ENCODE peak calls at places on chromosomes 2 and 18, in seven cellular contexts. One of them, this sample, is unnamed. For H3K4me1, the result is how much of the 10 kb centered on the place peaks cover.

GRCh38 chr2:37711308-37711731 is 39.9 kb upstream of the CDC42EP3 start:
- DNase-seq in adrenal gland: no peak
- DNase-seq in foreskin keratinocyte: peak
- DNase-seq in H9: peak
- DNase-seq in cardiac muscle cell: no peak
- DNase-seq in tibial artery: no peak
- DNase-seq in ascending aorta: no peak
- DNase-seq in this sample: no peak

GRCh38 chr2:169664978-169665930 is 29.0 kb downstream of the CFAP210 start:
- DNase-seq in tibial artery: no peak
- DNase-seq in H9: no peak
- DNase-seq in foreskin keratinocyte: no peak
- DNase-seq in ascending aorta: no peak
- DNase-seq in adrenal gland: no peak
- DNase-seq in cardiac muscle cell: no peak
- DNase-seq in this sample: no peak

GRCh38 chr18:21896732-21897336 is 156.2 kb downstream of the MIB1 start:
- DNase-seq in cardiac muscle cell: no peak
- DNase-seq in ascending aorta: no peak
- DNase-seq in foreskin keratinocyte: no peak
- DNase-seq in adrenal gland: no peak
- DNase-seq in tibial artery: no peak
- DNase-seq in H9: peak
- DNase-seq in this sample: no peak

GRCh38 chr18:51463483-51464136 is 266.1 kb upstream of the MEX3C start:
- DNase-seq in tibial artery: no peak
- DNase-seq in adrenal gland: no peak
- DNase-seq in cardiac muscle cell: no peak
- DNase-seq in ascending aorta: no peak
- DNase-seq in foreskin keratinocyte: no peak
- DNase-seq in H9: no peak
- DNase-seq in this sample: no peak

GRCh38 chr2:68719912-68720311 is 14.7 kb upstream of the ARHGAP25 start:
- DNase-seq in H9: no peak
- DNase-seq in adrenal gland: no peak
- DNase-seq in ascending aorta: no peak
- DNase-seq in foreskin keratinocyte: no peak
- DNase-seq in cardiac muscle cell: no peak
- DNase-seq in tibial artery: no peak
- DNase-seq in this sample: no peak

GRCh38 chr2:199684832-199685231 is 166.2 kb downstream of the FTCDNL1 start:
- DNase-seq in adrenal gland: no peak
- DNase-seq in cardiac muscle cell: no peak
- DNase-seq in foreskin keratinocyte: no peak
- DNase-seq in ascending aorta: no peak
- DNase-seq in H9: no peak
- DNase-seq in tibial artery: no peak
- DNase-seq in this sample: no peak

GRCh38 chr2:68251855-68252406 is 401 bp downstream of the PPP3R1 start:
- DNase-seq in tibial artery: peak
- DNase-seq in H9: peak
- DNase-seq in cardiac muscle cell: peak
- DNase-seq in adrenal gland: peak
- DNase-seq in ascending aorta: peak
- DNase-seq in foreskin keratinocyte: no peak
- DNase-seq in this sample: peak

GRCh38 chr2:3124921-3125760 is 252.5 kb downstream of the EIPR1 start:
- DNase-seq in ascending aorta: no peak
- DNase-seq in H9: no peak
- DNase-seq in tibial artery: no peak
- DNase-seq in foreskin keratinocyte: no peak
- DNase-seq in adrenal gland: no peak
- DNase-seq in cardiac muscle cell: no peak
- DNase-seq in this sample: no peak

GRCh38 chr2:66665124-66665984 is 230.4 kb downstream of the MEIS1 start:
- DNase-seq in H9: no peak
- DNase-seq in ascending aorta: no peak
- DNase-seq in adrenal gland: no peak
- DNase-seq in foreskin keratinocyte: peak
- DNase-seq in tibial artery: no peak
- DNase-seq in cardiac muscle cell: no peak
- DNase-seq in this sample: no peak

GRCh38 chr2:130251865-130252620 is 53.8 kb upstream of the TUBA3E start:
- DNase-seq in adrenal gland: no peak
- DNase-seq in cardiac muscle cell: no peak
- DNase-seq in foreskin keratinocyte: no peak
- DNase-seq in ascending aorta: no peak
- DNase-seq in tibial artery: no peak
- DNase-seq in H9: peak
- DNase-seq in this sample: no peak

GRCh38 chr2:120890566-120891360 is 155.1 kb downstream of the GLI2 start:
- DNase-seq in cardiac muscle cell: no peak
- DNase-seq in foreskin keratinocyte: no peak
- DNase-seq in ascending aorta: no peak
- DNase-seq in H9: no peak
- DNase-seq in adrenal gland: no peak
- DNase-seq in tibial artery: no peak
- DNase-seq in this sample: no peak

GRCh38 chr2:219245899-219246230 is 586 bp downstream of the STK16 start:
- DNase-seq in adrenal gland: peak
- DNase-seq in tibial artery: no peak
- DNase-seq in ascending aorta: no peak
- DNase-seq in H9: no peak
- DNase-seq in foreskin keratinocyte: no peak
- DNase-seq in cardiac muscle cell: no peak
- DNase-seq in this sample: no peak

GRCh38 chr2:24721470-24721869 is 71.7 kb downstream of the PTRHD1 start:
- DNase-seq in cardiac muscle cell: no peak
- DNase-seq in adrenal gland: peak
- DNase-seq in ascending aorta: peak
- DNase-seq in foreskin keratinocyte: peak
- DNase-seq in H9: no peak
- DNase-seq in tibial artery: peak
- DNase-seq in this sample: peak

GRCh38 chr18:30787410-30787809 is 255.1 kb downstream of the DSC3 start:
- DNase-seq in H9: no peak
- DNase-seq in tibial artery: no peak
- DNase-seq in cardiac muscle cell: no peak
- DNase-seq in ascending aorta: no peak
- DNase-seq in adrenal gland: no peak
- DNase-seq in foreskin keratinocyte: no peak
- DNase-seq in this sample: no peak

GRCh38 chr2:45256867-45257641 is 247.8 kb upstream of the SIX2 start:
- DNase-seq in ascending aorta: no peak
- DNase-seq in H9: peak
- DNase-seq in tibial artery: no peak
- DNase-seq in cardiac muscle cell: no peak
- DNase-seq in foreskin keratinocyte: no peak
- DNase-seq in adrenal gland: no peak
- DNase-seq in this sample: no peak

GRCh38 chr2:45257820-45258219 is 248.6 kb upstream of the SIX2 start:
- DNase-seq in H9: no peak
- DNase-seq in tibial artery: no peak
- DNase-seq in adrenal gland: no peak
- DNase-seq in ascending aorta: no peak
- DNase-seq in cardiac muscle cell: no peak
- DNase-seq in foreskin keratinocyte: no peak
- DNase-seq in this sample: no peak

GRCh38 chr2:45259547-45260160 is 250.4 kb upstream of the SIX2 start:
- DNase-seq in H9: no peak
- DNase-seq in foreskin keratinocyte: no peak
- DNase-seq in tibial artery: no peak
- DNase-seq in ascending aorta: no peak
- DNase-seq in cardiac muscle cell: no peak
- DNase-seq in adrenal gland: no peak
- DNase-seq in this sample: peak

GRCh38 chr2:45259144-45259543 is 249.9 kb upstream of the SIX2 start:
- DNase-seq in H9: no peak
- DNase-seq in foreskin keratinocyte: no peak
- DNase-seq in cardiac muscle cell: no peak
- DNase-seq in tibial artery: no peak
- DNase-seq in ascending aorta: no peak
- DNase-seq in adrenal gland: no peak
- DNase-seq in this sample: peak

DNA sequence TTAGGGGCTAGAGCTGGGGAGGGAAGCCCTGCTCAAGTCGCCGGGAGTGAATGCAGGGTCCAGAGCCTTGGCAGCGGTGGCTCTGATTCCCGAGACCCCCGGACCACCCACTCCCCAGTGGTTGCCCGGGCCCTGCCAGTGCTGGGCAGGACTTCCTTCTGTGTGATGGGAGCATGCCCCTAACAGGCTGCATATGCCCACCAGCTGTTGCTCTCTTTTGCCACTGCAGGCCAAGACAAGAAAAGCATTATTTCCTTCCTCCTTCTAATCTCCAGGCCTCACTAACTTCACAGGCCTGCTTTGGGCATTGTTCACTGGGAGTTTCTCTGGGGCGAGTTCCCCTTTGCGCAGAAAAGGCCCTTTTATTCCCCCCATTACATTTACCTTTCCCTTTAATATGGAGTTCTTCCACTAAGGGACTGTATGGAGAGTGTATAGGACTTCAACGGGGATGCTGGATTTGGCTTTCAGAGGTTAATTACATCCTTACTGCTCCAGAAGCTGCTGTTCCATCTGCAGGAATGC is 249.1 kb upstream of the SIX2 start:
- DNase-seq in H9: no peak
- DNase-seq in ascending aorta: no peak
- DNase-seq in cardiac muscle cell: no peak
- DNase-seq in foreskin keratinocyte: no peak
- DNase-seq in tibial artery: no peak
- DNase-seq in adrenal gland: no peak
- DNase-seq in this sample: no peak
- H3K4me1 ChIP-seq in H9: under half
- H3K4me1 ChIP-seq in ascending aorta: under half
- H3K4me1 ChIP-seq in cardiac muscle cell: under half
- H3K4me1 ChIP-seq in foreskin keratinocyte: under half
- H3K4me1 ChIP-seq in tibial artery: half or more
- H3K4me1 ChIP-seq in adrenal gland: under half
- H3K4me1 ChIP-seq in this sample: under half

DNA sequence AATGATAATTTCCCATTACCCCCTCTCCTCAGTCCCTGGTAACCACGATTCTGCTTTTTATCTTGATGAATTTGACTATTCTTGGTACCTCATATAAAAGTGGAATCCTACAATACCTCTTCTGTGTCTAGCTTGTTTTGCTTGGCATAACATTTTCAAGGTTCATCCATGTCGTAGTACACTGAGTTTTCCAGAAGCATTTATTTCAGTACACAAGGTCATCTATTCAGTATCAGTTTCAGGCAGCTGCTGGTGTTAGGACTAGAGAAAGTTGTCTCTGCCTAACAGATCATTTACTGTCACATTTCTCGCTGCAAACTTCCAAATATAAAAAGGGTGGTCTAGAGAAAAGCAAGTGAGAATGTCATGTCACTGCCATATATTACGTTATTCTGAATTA is 35.8 kb downstream of the CDK15 start:
- DNase-seq in cardiac muscle cell: no peak
- DNase-seq in adrenal gland: no peak
- DNase-seq in ascending aorta: no peak
- DNase-seq in tibial artery: no peak
- DNase-seq in H9: no peak
- DNase-seq in foreskin keratinocyte: no peak
- DNase-seq in this sample: no peak
- H3K4me1 ChIP-seq in cardiac muscle cell: under half
- H3K4me1 ChIP-seq in adrenal gland: under half
- H3K4me1 ChIP-seq in ascending aorta: under half
- H3K4me1 ChIP-seq in tibial artery: under half
- H3K4me1 ChIP-seq in H9: under half
- H3K4me1 ChIP-seq in foreskin keratinocyte: under half
- H3K4me1 ChIP-seq in this sample: under half

GRCh38 chr2:119428488-119429224 is 3.0 kb upstream of the TMEM37 start:
- DNase-seq in tibial artery: peak
- DNase-seq in cardiac muscle cell: peak
- DNase-seq in adrenal gland: peak
- DNase-seq in foreskin keratinocyte: no peak
- DNase-seq in H9: peak
- DNase-seq in ascending aorta: peak
- DNase-seq in this sample: no peak

GRCh38 chr2:119426396-119426675 is 5.3 kb upstream of the TMEM37 start:
- DNase-seq in H9: no peak
- DNase-seq in foreskin keratinocyte: no peak
- DNase-seq in ascending aorta: no peak
- DNase-seq in cardiac muscle cell: no peak
- DNase-seq in adrenal gland: no peak
- DNase-seq in tibial artery: no peak
- DNase-seq in this sample: no peak

GRCh38 chr2:119425620-119426395 is 5.8 kb upstream of the TMEM37 start:
- DNase-seq in tibial artery: no peak
- DNase-seq in adrenal gland: no peak
- DNase-seq in ascending aorta: peak
- DNase-seq in cardiac muscle cell: no peak
- DNase-seq in H9: peak
- DNase-seq in foreskin keratinocyte: no peak
- DNase-seq in this sample: no peak

GRCh38 chr2:119427756-119428155 is 3.9 kb upstream of the TMEM37 start:
- DNase-seq in adrenal gland: no peak
- DNase-seq in ascending aorta: peak
- DNase-seq in foreskin keratinocyte: no peak
- DNase-seq in tibial artery: no peak
- DNase-seq in H9: peak
- DNase-seq in cardiac muscle cell: no peak
- DNase-seq in this sample: no peak

GRCh38 chr2:119426801-119427395 is 4.8 kb upstream of the TMEM37 start:
- DNase-seq in adrenal gland: peak
- DNase-seq in foreskin keratinocyte: no peak
- DNase-seq in tibial artery: peak
- DNase-seq in H9: peak
- DNase-seq in ascending aorta: peak
- DNase-seq in cardiac muscle cell: no peak
- DNase-seq in this sample: peak
- H3K4me1 ChIP-seq in adrenal gland: half or more
- H3K4me1 ChIP-seq in foreskin keratinocyte: under half
- H3K4me1 ChIP-seq in tibial artery: under half
- H3K4me1 ChIP-seq in H9: under half
- H3K4me1 ChIP-seq in ascending aorta: under half
- H3K4me1 ChIP-seq in cardiac muscle cell: under half
- H3K4me1 ChIP-seq in this sample: half or more

GRCh38 chr2:100881629-100882028 is 61.7 kb downstream of the NPAS2 start:
- DNase-seq in cardiac muscle cell: no peak
- DNase-seq in adrenal gland: no peak
- DNase-seq in H9: no peak
- DNase-seq in tibial artery: no peak
- DNase-seq in foreskin keratinocyte: no peak
- DNase-seq in ascending aorta: no peak
- DNase-seq in this sample: no peak

GRCh38 chr2:100878000-100878786 is 58.3 kb downstream of the NPAS2 start:
- DNase-seq in tibial artery: no peak
- DNase-seq in ascending aorta: peak
- DNase-seq in H9: no peak
- DNase-seq in cardiac muscle cell: peak
- DNase-seq in foreskin keratinocyte: no peak
- DNase-seq in adrenal gland: peak
- DNase-seq in this sample: peak

GRCh38 chr2:100877555-100877954 is 57.6 kb downstream of the NPAS2 start:
- DNase-seq in ascending aorta: no peak
- DNase-seq in foreskin keratinocyte: no peak
- DNase-seq in H9: no peak
- DNase-seq in adrenal gland: no peak
- DNase-seq in tibial artery: no peak
- DNase-seq in cardiac muscle cell: no peak
- DNase-seq in this sample: no peak

GRCh38 chr2:100880730-100881129 is 60.8 kb downstream of the NPAS2 start:
- DNase-seq in cardiac muscle cell: no peak
- DNase-seq in foreskin keratinocyte: no peak
- DNase-seq in tibial artery: no peak
- DNase-seq in adrenal gland: no peak
- DNase-seq in H9: no peak
- DNase-seq in ascending aorta: no peak
- DNase-seq in this sample: no peak

GRCh38 chr2:100879296-100879695 is 59.4 kb downstream of the NPAS2 start:
- DNase-seq in foreskin keratinocyte: no peak
- DNase-seq in adrenal gland: no peak
- DNase-seq in cardiac muscle cell: no peak
- DNase-seq in ascending aorta: no peak
- DNase-seq in H9: no peak
- DNase-seq in tibial artery: no peak
- DNase-seq in this sample: no peak
- H3K4me1 ChIP-seq in foreskin keratinocyte: under half
- H3K4me1 ChIP-seq in adrenal gland: under half
- H3K4me1 ChIP-seq in cardiac muscle cell: under half
- H3K4me1 ChIP-seq in ascending aorta: under half
- H3K4me1 ChIP-seq in H9: under half
- H3K4me1 ChIP-seq in tibial artery: under half
- H3K4me1 ChIP-seq in this sample: half or more

This sample was measured in thyroid gland.